ENCODE peak calls at places on chromosomes 7 and 10, in seven cellular contexts. One of them, this sample, is unnamed.

GRCh38 chr7:38398725-38399321 is 125.4 kb upstream of the TARP start:
- DNase-seq in iPS-NIHi11: peak
- DNase-seq in astrocyte of the spinal cord: peak
- DNase-seq in activated naive CD8-positive, alpha-beta T cell treated with anti-CD3 and anti-CD28 coated beads, Interleukin-2, amount 50 U/mL, for 16 hours: no peak
- DNase-seq in NCI-H1105 treated with DMSO at 0.1 percent for 48 hours: peak
- DNase-seq in activated effector memory CD4-positive, alpha-beta T cell treated with anti-CD3 and anti-CD28 coated beads, Interleukin-2, amount 50 U/mL, for 16 hours: peak
- DNase-seq in omental fat pad: peak
- DNase-seq in this sample: peak

GRCh38 chr10:111600772-111601171 is 523.9 kb downstream of the ADRA2A start:
- DNase-seq in NCI-H1105 treated with DMSO at 0.1 percent for 48 hours: peak
- DNase-seq in activated naive CD8-positive, alpha-beta T cell treated with anti-CD3 and anti-CD28 coated beads, Interleukin-2, amount 50 U/mL, for 16 hours: no peak
- DNase-seq in astrocyte of the spinal cord: no peak
- DNase-seq in omental fat pad: no peak
- DNase-seq in iPS-NIHi11: no peak
- DNase-seq in activated effector memory CD4-positive, alpha-beta T cell treated with anti-CD3 and anti-CD28 coated beads, Interleukin-2, amount 50 U/mL, for 16 hours: no peak
- DNase-seq in this sample: no peak

GRCh38 chr10:665579-666091 is 23.8 kb downstream of the DIP2C start:
- DNase-seq in activated naive CD8-positive, alpha-beta T cell treated with anti-CD3 and anti-CD28 coated beads, Interleukin-2, amount 50 U/mL, for 16 hours: no peak
- DNase-seq in iPS-NIHi11: no peak
- DNase-seq in omental fat pad: no peak
- DNase-seq in astrocyte of the spinal cord: no peak
- DNase-seq in NCI-H1105 treated with DMSO at 0.1 percent for 48 hours: no peak
- DNase-seq in activated effector memory CD4-positive, alpha-beta T cell treated with anti-CD3 and anti-CD28 coated beads, Interleukin-2, amount 50 U/mL, for 16 hours: no peak
- DNase-seq in this sample: no peak

GRCh38 chr7:24842449-24843241 is 85.4 kb upstream of the GSDME start:
- DNase-seq in omental fat pad: no peak
- DNase-seq in NCI-H1105 treated with DMSO at 0.1 percent for 48 hours: no peak
- DNase-seq in activated effector memory CD4-positive, alpha-beta T cell treated with anti-CD3 and anti-CD28 coated beads, Interleukin-2, amount 50 U/mL, for 16 hours: no peak
- DNase-seq in iPS-NIHi11: no peak
- DNase-seq in activated naive CD8-positive, alpha-beta T cell treated with anti-CD3 and anti-CD28 coated beads, Interleukin-2, amount 50 U/mL, for 16 hours: no peak
- DNase-seq in astrocyte of the spinal cord: peak
- DNase-seq in this sample: no peak

GRCh38 chr7:157309990-157310668 is 26.7 kb upstream of the DNAJB6 start:
- DNase-seq in omental fat pad: no peak
- DNase-seq in astrocyte of the spinal cord: peak
- DNase-seq in activated naive CD8-positive, alpha-beta T cell treated with anti-CD3 and anti-CD28 coated beads, Interleukin-2, amount 50 U/mL, for 16 hours: no peak
- DNase-seq in activated effector memory CD4-positive, alpha-beta T cell treated with anti-CD3 and anti-CD28 coated beads, Interleukin-2, amount 50 U/mL, for 16 hours: no peak
- DNase-seq in NCI-H1105 treated with DMSO at 0.1 percent for 48 hours: no peak
- DNase-seq in iPS-NIHi11: peak
- DNase-seq in this sample: no peak

GRCh38 chr7:73512018-73512780 is 9.9 kb downstream of the BAZ1B start:
- DNase-seq in activated naive CD8-positive, alpha-beta T cell treated with anti-CD3 and anti-CD28 coated beads, Interleukin-2, amount 50 U/mL, for 16 hours: no peak
- DNase-seq in NCI-H1105 treated with DMSO at 0.1 percent for 48 hours: no peak
- DNase-seq in activated effector memory CD4-positive, alpha-beta T cell treated with anti-CD3 and anti-CD28 coated beads, Interleukin-2, amount 50 U/mL, for 16 hours: peak
- DNase-seq in omental fat pad: no peak
- DNase-seq in iPS-NIHi11: no peak
- DNase-seq in astrocyte of the spinal cord: peak
- DNase-seq in this sample: no peak

GRCh38 chr7:116224492-116225098 is 14.3 kb downstream of the TES start:
- DNase-seq in astrocyte of the spinal cord: no peak
- DNase-seq in activated naive CD8-positive, alpha-beta T cell treated with anti-CD3 and anti-CD28 coated beads, Interleukin-2, amount 50 U/mL, for 16 hours: no peak
- DNase-seq in NCI-H1105 treated with DMSO at 0.1 percent for 48 hours: no peak
- DNase-seq in activated effector memory CD4-positive, alpha-beta T cell treated with anti-CD3 and anti-CD28 coated beads, Interleukin-2, amount 50 U/mL, for 16 hours: no peak
- DNase-seq in iPS-NIHi11: no peak
- DNase-seq in omental fat pad: no peak
- DNase-seq in this sample: no peak

GRCh38 chr10:35449944-35450343 is 113.6 kb downstream of the CCNY start:
- DNase-seq in iPS-NIHi11: no peak
- DNase-seq in astrocyte of the spinal cord: no peak
- DNase-seq in NCI-H1105 treated with DMSO at 0.1 percent for 48 hours: no peak
- DNase-seq in activated naive CD8-positive, alpha-beta T cell treated with anti-CD3 and anti-CD28 coated beads, Interleukin-2, amount 50 U/mL, for 16 hours: no peak
- DNase-seq in activated effector memory CD4-positive, alpha-beta T cell treated with anti-CD3 and anti-CD28 coated beads, Interleukin-2, amount 50 U/mL, for 16 hours: no peak
- DNase-seq in omental fat pad: no peak
- DNase-seq in this sample: no peak

GRCh38 chr10:127966875-127967274 is 60.0 kb downstream of the PTPRE start:
- DNase-seq in astrocyte of the spinal cord: no peak
- DNase-seq in iPS-NIHi11: no peak
- DNase-seq in activated effector memory CD4-positive, alpha-beta T cell treated with anti-CD3 and anti-CD28 coated beads, Interleukin-2, amount 50 U/mL, for 16 hours: no peak
- DNase-seq in omental fat pad: no peak
- DNase-seq in activated naive CD8-positive, alpha-beta T cell treated with anti-CD3 and anti-CD28 coated beads, Interleukin-2, amount 50 U/mL, for 16 hours: no peak
- DNase-seq in NCI-H1105 treated with DMSO at 0.1 percent for 48 hours: no peak
- DNase-seq in this sample: no peak

GRCh38 chr7:151424799-151425198 is 15.0 kb upstream of the WDR86 start:
- DNase-seq in astrocyte of the spinal cord: no peak
- DNase-seq in activated effector memory CD4-positive, alpha-beta T cell treated with anti-CD3 and anti-CD28 coated beads, Interleukin-2, amount 50 U/mL, for 16 hours: no peak
- DNase-seq in NCI-H1105 treated with DMSO at 0.1 percent for 48 hours: no peak
- DNase-seq in iPS-NIHi11: no peak
- DNase-seq in omental fat pad: no peak
- DNase-seq in activated naive CD8-positive, alpha-beta T cell treated with anti-CD3 and anti-CD28 coated beads, Interleukin-2, amount 50 U/mL, for 16 hours: no peak
- DNase-seq in this sample: no peak

GRCh38 chr7:156540619-156541165 is 99.9 kb upstream of the RNF32 start:
- DNase-seq in activated naive CD8-positive, alpha-beta T cell treated with anti-CD3 and anti-CD28 coated beads, Interleukin-2, amount 50 U/mL, for 16 hours: no peak
- DNase-seq in iPS-NIHi11: no peak
- DNase-seq in astrocyte of the spinal cord: no peak
- DNase-seq in NCI-H1105 treated with DMSO at 0.1 percent for 48 hours: no peak
- DNase-seq in omental fat pad: no peak
- DNase-seq in activated effector memory CD4-positive, alpha-beta T cell treated with anti-CD3 and anti-CD28 coated beads, Interleukin-2, amount 50 U/mL, for 16 hours: no peak
- DNase-seq in this sample: no peak

GRCh38 chr7:116740758-116741462 is 68.9 kb downstream of the MET start:
- DNase-seq in astrocyte of the spinal cord: no peak
- DNase-seq in NCI-H1105 treated with DMSO at 0.1 percent for 48 hours: peak
- DNase-seq in iPS-NIHi11: no peak
- DNase-seq in activated effector memory CD4-positive, alpha-beta T cell treated with anti-CD3 and anti-CD28 coated beads, Interleukin-2, amount 50 U/mL, for 16 hours: no peak
- DNase-seq in activated naive CD8-positive, alpha-beta T cell treated with anti-CD3 and anti-CD28 coated beads, Interleukin-2, amount 50 U/mL, for 16 hours: no peak
- DNase-seq in omental fat pad: no peak
- DNase-seq in this sample: peak

GRCh38 chr7:100389437-100390088 is 16.3 kb downstream of the PILRA start:
- DNase-seq in astrocyte of the spinal cord: no peak
- DNase-seq in NCI-H1105 treated with DMSO at 0.1 percent for 48 hours: no peak
- DNase-seq in iPS-NIHi11: no peak
- DNase-seq in activated naive CD8-positive, alpha-beta T cell treated with anti-CD3 and anti-CD28 coated beads, Interleukin-2, amount 50 U/mL, for 16 hours: no peak
- DNase-seq in omental fat pad: no peak
- DNase-seq in activated effector memory CD4-positive, alpha-beta T cell treated with anti-CD3 and anti-CD28 coated beads, Interleukin-2, amount 50 U/mL, for 16 hours: no peak
- DNase-seq in this sample: no peak

GRCh38 chr10:71243756-71244637 is 31.6 kb downstream of the UNC5B start:
- DNase-seq in astrocyte of the spinal cord: no peak
- DNase-seq in omental fat pad: no peak
- DNase-seq in NCI-H1105 treated with DMSO at 0.1 percent for 48 hours: no peak
- DNase-seq in iPS-NIHi11: no peak
- DNase-seq in activated naive CD8-positive, alpha-beta T cell treated with anti-CD3 and anti-CD28 coated beads, Interleukin-2, amount 50 U/mL, for 16 hours: no peak
- DNase-seq in activated effector memory CD4-positive, alpha-beta T cell treated with anti-CD3 and anti-CD28 coated beads, Interleukin-2, amount 50 U/mL, for 16 hours: no peak
- DNase-seq in this sample: no peak

GRCh38 chr10:101840741-101841453 is 2.7 kb downstream of the KCNIP2 start:
- DNase-seq in astrocyte of the spinal cord: peak
- DNase-seq in iPS-NIHi11: peak
- DNase-seq in NCI-H1105 treated with DMSO at 0.1 percent for 48 hours: peak
- DNase-seq in activated effector memory CD4-positive, alpha-beta T cell treated with anti-CD3 and anti-CD28 coated beads, Interleukin-2, amount 50 U/mL, for 16 hours: peak
- DNase-seq in activated naive CD8-positive, alpha-beta T cell treated with anti-CD3 and anti-CD28 coated beads, Interleukin-2, amount 50 U/mL, for 16 hours: peak
- DNase-seq in omental fat pad: no peak
- DNase-seq in this sample: peak

GRCh38 chr10:126153686-126154628 is 234.3 kb downstream of the ADAM12 start:
- DNase-seq in activated effector memory CD4-positive, alpha-beta T cell treated with anti-CD3 and anti-CD28 coated beads, Interleukin-2, amount 50 U/mL, for 16 hours: no peak
- DNase-seq in activated naive CD8-positive, alpha-beta T cell treated with anti-CD3 and anti-CD28 coated beads, Interleukin-2, amount 50 U/mL, for 16 hours: no peak
- DNase-seq in NCI-H1105 treated with DMSO at 0.1 percent for 48 hours: no peak
- DNase-seq in iPS-NIHi11: peak
- DNase-seq in astrocyte of the spinal cord: no peak
- DNase-seq in omental fat pad: no peak
- DNase-seq in this sample: no peak

GRCh38 chr7:50504646-50505546 is 54.7 kb upstream of the FIGNL1 start:
- DNase-seq in astrocyte of the spinal cord: no peak
- DNase-seq in omental fat pad: no peak
- DNase-seq in NCI-H1105 treated with DMSO at 0.1 percent for 48 hours: no peak
- DNase-seq in activated naive CD8-positive, alpha-beta T cell treated with anti-CD3 and anti-CD28 coated beads, Interleukin-2, amount 50 U/mL, for 16 hours: no peak
- DNase-seq in activated effector memory CD4-positive, alpha-beta T cell treated with anti-CD3 and anti-CD28 coated beads, Interleukin-2, amount 50 U/mL, for 16 hours: no peak
- DNase-seq in iPS-NIHi11: no peak
- DNase-seq in this sample: no peak

GRCh38 chr7:37815969-37816371 is 32.4 kb upstream of the NME8 start:
- DNase-seq in NCI-H1105 treated with DMSO at 0.1 percent for 48 hours: no peak
- DNase-seq in omental fat pad: no peak
- DNase-seq in activated effector memory CD4-positive, alpha-beta T cell treated with anti-CD3 and anti-CD28 coated beads, Interleukin-2, amount 50 U/mL, for 16 hours: no peak
- DNase-seq in astrocyte of the spinal cord: no peak
- DNase-seq in iPS-NIHi11: no peak
- DNase-seq in activated naive CD8-positive, alpha-beta T cell treated with anti-CD3 and anti-CD28 coated beads, Interleukin-2, amount 50 U/mL, for 16 hours: no peak
- DNase-seq in this sample: no peak

GRCh38 chr10:78981257-78981969 is 87.4 kb upstream of the ZMIZ1 start:
- DNase-seq in astrocyte of the spinal cord: no peak
- DNase-seq in activated naive CD8-positive, alpha-beta T cell treated with anti-CD3 and anti-CD28 coated beads, Interleukin-2, amount 50 U/mL, for 16 hours: no peak
- DNase-seq in iPS-NIHi11: no peak
- DNase-seq in omental fat pad: no peak
- DNase-seq in activated effector memory CD4-positive, alpha-beta T cell treated with anti-CD3 and anti-CD28 coated beads, Interleukin-2, amount 50 U/mL, for 16 hours: peak
- DNase-seq in NCI-H1105 treated with DMSO at 0.1 percent for 48 hours: no peak
- DNase-seq in this sample: no peak

GRCh38 chr7:29372351-29372931 is 177.9 kb downstream of the CHN2 start:
- DNase-seq in activated effector memory CD4-positive, alpha-beta T cell treated with anti-CD3 and anti-CD28 coated beads, Interleukin-2, amount 50 U/mL, for 16 hours: no peak
- DNase-seq in iPS-NIHi11: no peak
- DNase-seq in NCI-H1105 treated with DMSO at 0.1 percent for 48 hours: no peak
- DNase-seq in astrocyte of the spinal cord: no peak
- DNase-seq in omental fat pad: no peak
- DNase-seq in activated naive CD8-positive, alpha-beta T cell treated with anti-CD3 and anti-CD28 coated beads, Interleukin-2, amount 50 U/mL, for 16 hours: no peak
- DNase-seq in this sample: no peak

GRCh38 chr7:155851892-155852291 is 39.6 kb upstream of the SHH start:
- DNase-seq in omental fat pad: no peak
- DNase-seq in astrocyte of the spinal cord: no peak
- DNase-seq in iPS-NIHi11: no peak
- DNase-seq in NCI-H1105 treated with DMSO at 0.1 percent for 48 hours: no peak
- DNase-seq in activated naive CD8-positive, alpha-beta T cell treated with anti-CD3 and anti-CD28 coated beads, Interleukin-2, amount 50 U/mL, for 16 hours: no peak
- DNase-seq in activated effector memory CD4-positive, alpha-beta T cell treated with anti-CD3 and anti-CD28 coated beads, Interleukin-2, amount 50 U/mL, for 16 hours: peak
- DNase-seq in this sample: no peak

GRCh38 chr10:34101001-34101400 is 714.1 kb downstream of the PARD3 start:
- DNase-seq in omental fat pad: no peak
- DNase-seq in activated effector memory CD4-positive, alpha-beta T cell treated with anti-CD3 and anti-CD28 coated beads, Interleukin-2, amount 50 U/mL, for 16 hours: no peak
- DNase-seq in astrocyte of the spinal cord: no peak
- DNase-seq in activated naive CD8-positive, alpha-beta T cell treated with anti-CD3 and anti-CD28 coated beads, Interleukin-2, amount 50 U/mL, for 16 hours: no peak
- DNase-seq in iPS-NIHi11: no peak
- DNase-seq in NCI-H1105 treated with DMSO at 0.1 percent for 48 hours: no peak
- DNase-seq in this sample: no peak

GRCh38 chr10:42836096-42836495 is 53.5 kb downstream of the BMS1 start:
- DNase-seq in NCI-H1105 treated with DMSO at 0.1 percent for 48 hours: no peak
- DNase-seq in iPS-NIHi11: peak
- DNase-seq in omental fat pad: no peak
- DNase-seq in activated effector memory CD4-positive, alpha-beta T cell treated with anti-CD3 and anti-CD28 coated beads, Interleukin-2, amount 50 U/mL, for 16 hours: no peak
- DNase-seq in astrocyte of the spinal cord: no peak
- DNase-seq in activated naive CD8-positive, alpha-beta T cell treated with anti-CD3 and anti-CD28 coated beads, Interleukin-2, amount 50 U/mL, for 16 hours: no peak
- DNase-seq in this sample: no peak

GRCh38 chr10:9137368-9137767 is 1082.9 kb downstream of the GATA3 start:
- DNase-seq in activated naive CD8-positive, alpha-beta T cell treated with anti-CD3 and anti-CD28 coated beads, Interleukin-2, amount 50 U/mL, for 16 hours: no peak
- DNase-seq in NCI-H1105 treated with DMSO at 0.1 percent for 48 hours: no peak
- DNase-seq in iPS-NIHi11: no peak
- DNase-seq in activated effector memory CD4-positive, alpha-beta T cell treated with anti-CD3 and anti-CD28 coated beads, Interleukin-2, amount 50 U/mL, for 16 hours: no peak
- DNase-seq in astrocyte of the spinal cord: no peak
- DNase-seq in omental fat pad: no peak
- DNase-seq in this sample: no peak

GRCh38 chr7:121330053-121330833 is 1.4 kb downstream of the WNT16 start:
- DNase-seq in activated effector memory CD4-positive, alpha-beta T cell treated with anti-CD3 and anti-CD28 coated beads, Interleukin-2, amount 50 U/mL, for 16 hours: no peak
- DNase-seq in activated naive CD8-positive, alpha-beta T cell treated with anti-CD3 and anti-CD28 coated beads, Interleukin-2, amount 50 U/mL, for 16 hours: no peak
- DNase-seq in astrocyte of the spinal cord: peak
- DNase-seq in NCI-H1105 treated with DMSO at 0.1 percent for 48 hours: peak
- DNase-seq in omental fat pad: no peak
- DNase-seq in iPS-NIHi11: peak
- DNase-seq in this sample: peak

GRCh38 chr10:86955501-86956194 is 1.8 kb downstream of the MMRN2 start:
- DNase-seq in omental fat pad: no peak
- DNase-seq in NCI-H1105 treated with DMSO at 0.1 percent for 48 hours: no peak
- DNase-seq in activated naive CD8-positive, alpha-beta T cell treated with anti-CD3 and anti-CD28 coated beads, Interleukin-2, amount 50 U/mL, for 16 hours: no peak
- DNase-seq in iPS-NIHi11: no peak
- DNase-seq in activated effector memory CD4-positive, alpha-beta T cell treated with anti-CD3 and anti-CD28 coated beads, Interleukin-2, amount 50 U/mL, for 16 hours: no peak
- DNase-seq in astrocyte of the spinal cord: no peak
- DNase-seq in this sample: no peak

GRCh38 chr7:84783161-84783803 is 403.6 kb downstream of the SEMA3D start:
- DNase-seq in omental fat pad: no peak
- DNase-seq in activated effector memory CD4-positive, alpha-beta T cell treated with anti-CD3 and anti-CD28 coated beads, Interleukin-2, amount 50 U/mL, for 16 hours: no peak
- DNase-seq in astrocyte of the spinal cord: peak
- DNase-seq in activated naive CD8-positive, alpha-beta T cell treated with anti-CD3 and anti-CD28 coated beads, Interleukin-2, amount 50 U/mL, for 16 hours: no peak
- DNase-seq in iPS-NIHi11: peak
- DNase-seq in NCI-H1105 treated with DMSO at 0.1 percent for 48 hours: no peak
- DNase-seq in this sample: no peak

GRCh38 chr7:21902240-21902639 is 43.5 kb downstream of the CDCA7L start:
- DNase-seq in omental fat pad: no peak
- DNase-seq in iPS-NIHi11: no peak
- DNase-seq in activated naive CD8-positive, alpha-beta T cell treated with anti-CD3 and anti-CD28 coated beads, Interleukin-2, amount 50 U/mL, for 16 hours: no peak
- DNase-seq in NCI-H1105 treated with DMSO at 0.1 percent for 48 hours: no peak
- DNase-seq in activated effector memory CD4-positive, alpha-beta T cell treated with anti-CD3 and anti-CD28 coated beads, Interleukin-2, amount 50 U/mL, for 16 hours: no peak
- DNase-seq in astrocyte of the spinal cord: peak
- DNase-seq in this sample: no peak

GRCh38 chr7:67937717-67938191 is 941.1 kb downstream of the TYW1 start:
- DNase-seq in omental fat pad: no peak
- DNase-seq in iPS-NIHi11: no peak
- DNase-seq in astrocyte of the spinal cord: peak
- DNase-seq in NCI-H1105 treated with DMSO at 0.1 percent for 48 hours: no peak
- DNase-seq in activated effector memory CD4-positive, alpha-beta T cell treated with anti-CD3 and anti-CD28 coated beads, Interleukin-2, amount 50 U/mL, for 16 hours: no peak
- DNase-seq in activated naive CD8-positive, alpha-beta T cell treated with anti-CD3 and anti-CD28 coated beads, Interleukin-2, amount 50 U/mL, for 16 hours: no peak
- DNase-seq in this sample: no peak

GRCh38 chr10:100043344-100043743 is 33.6 kb upstream of the DNMBP start:
- DNase-seq in omental fat pad: no peak
- DNase-seq in activated naive CD8-positive, alpha-beta T cell treated with anti-CD3 and anti-CD28 coated beads, Interleukin-2, amount 50 U/mL, for 16 hours: no peak
- DNase-seq in activated effector memory CD4-positive, alpha-beta T cell treated with anti-CD3 and anti-CD28 coated beads, Interleukin-2, amount 50 U/mL, for 16 hours: no peak
- DNase-seq in iPS-NIHi11: no peak
- DNase-seq in NCI-H1105 treated with DMSO at 0.1 percent for 48 hours: no peak
- DNase-seq in astrocyte of the spinal cord: no peak
- DNase-seq in this sample: no peak